ENCODE peak calls at places on chromosome 5, in seven cellular contexts. H, I, D, U, F, V and G are unnamed samples.

GRCh38 chr5:157562111-157562581 is 13.4 kb downstream of the ADAM19 start:
- DNase-seq in H (no peak), D (peak), V (peak), U (no peak), I (no peak), F (no peak), G (no peak)

GRCh38 chr5:98769256-98770157 is 4.0 kb upstream of the RGMB start:
- DNase-seq in F (peak), U (peak), D (peak), V (peak), I (no peak), H (no peak), G (peak)

GRCh38 chr5:172186114-172186695 is 1.8 kb downstream of the STK10 start:
- DNase-seq in F (no peak), D (no peak), U (no peak), I (no peak), V (no peak), H (no peak), G (no peak)

GRCh38 chr5:68467791-68468190 is 252.2 kb downstream of the PIK3R1 start:
- DNase-seq in U (no peak), D (no peak), I (no peak), V (no peak), H (no peak), F (no peak), G (no peak)

GRCh38 chr5:14261856-14262611 is 118.9 kb downstream of the TRIO start:
- DNase-seq in D (no peak), V (no peak), H (no peak), I (no peak), U (no peak), F (no peak), G (no peak)

GRCh38 chr5:173041881-173042481 is 14.2 kb upstream of the CREBRF start:
- DNase-seq in F (no peak), U (no peak), V (no peak), I (no peak), H (no peak), D (no peak), G (no peak)

GRCh38 chr5:74567351-74567870 is 73.1 kb downstream of the ENC1 start:
- DNase-seq in F (no peak), H (no peak), V (no peak), I (no peak), U (no peak), D (no peak), G (no peak)

GRCh38 chr5:98414938-98415337 is 358.5 kb upstream of the RGMB start:
- DNase-seq in D (peak), U (no peak), F (peak), H (no peak), V (peak), I (no peak), G (peak)

GRCh38 chr5:172745836-172746235 is 25.2 kb downstream of the DUSP1 start:
- DNase-seq in H (no peak), U (no peak), F (no peak), I (no peak), V (no peak), D (no peak), G (no peak)

GRCh38 chr5:122019936-122020590 is 58.0 kb downstream of the LOX start:
- DNase-seq in V (no peak), U (no peak), D (peak), I (no peak), H (no peak), F (no peak), G (peak)

GRCh38 chr5:154646841-154647759 is 108.1 kb upstream of the LARP1 start:
- DNase-seq in F (no peak), D (peak), V (no peak), I (no peak), H (no peak), U (peak), G (no peak)

GRCh38 chr5:18119156-18119785 is 485.0 kb downstream of the TAF11L14 start:
- DNase-seq in H (no peak), D (no peak), U (no peak), I (no peak), F (no peak), V (no peak), G (no peak)

GRCh38 chr5:73007051-73007450 is 51.2 kb downstream of the FCHO2 start:
- DNase-seq in F (no peak), D (no peak), V (no peak), H (no peak), I (no peak), U (no peak), G (no peak)

GRCh38 chr5:135028791-135029467 is 5.1 kb downstream of the PITX1 start:
- DNase-seq in U (peak), D (no peak), H (no peak), F (no peak), I (no peak), V (no peak), G (no peak)

GRCh38 chr5:109105631-109106267 is 304.0 kb downstream of the PJA2 start:
- DNase-seq in D (peak), V (peak), I (no peak), H (no peak), F (peak), U (no peak), G (peak)

GRCh38 chr5:156893517-156893916 is 43.4 kb downstream of the PPP1R2B start:
- DNase-seq in U (no peak), F (no peak), I (no peak), V (no peak), H (peak), D (no peak), G (no peak)

GRCh38 chr5:9572246-9572645 is 26.4 kb upstream of the SEMA5A start:
- DNase-seq in U (no peak), V (no peak), H (no peak), F (no peak), D (no peak), I (no peak), G (no peak)

GRCh38 chr5:171418982-171419662 is at the start of gene FGF18:
- DNase-seq in V (peak), I (no peak), F (peak), H (peak), U (peak), D (peak), G (peak)

GRCh38 chr5:60943624-60944023 is 1.2 kb downstream of the ERCC8 start:
- DNase-seq in F (peak), I (no peak), U (no peak), V (no peak), H (peak), D (peak), G (peak)

GRCh38 chr5:95878417-95879323 is 56.1 kb upstream of the GLRX start:
- DNase-seq in D (no peak), U (no peak), V (no peak), I (no peak), F (no peak), H (no peak), G (no peak)

GRCh38 chr5:30676223-30676840 is 517.2 kb upstream of the CDH6 start:
- DNase-seq in D (no peak), I (no peak), V (no peak), U (no peak), F (no peak), H (no peak), G (no peak)

GRCh38 chr5:150144211-150144801 is 11.3 kb downstream of the PDGFRB start:
- DNase-seq in V (peak), I (no peak), U (no peak), D (peak), H (no peak), F (no peak), G (no peak)